ENCODE peak calls at places on chromosomes 2 and 18, in six cellular contexts. One of them, this sample, is unnamed. For H3K4me1 and H3K9me3, the result is how much of the 10 kb centered on the place peaks cover.

GRCh38 chr2:11738589-11739436 is 7.6 kb upstream of the LPIN1 start:
- DNase-seq in stomach: peak
- DNase-seq in aorta: peak
- DNase-seq in uterus: peak
- DNase-seq in cardiac muscle cell: peak
- DNase-seq in psoas muscle: peak
- DNase-seq in this sample: peak

GRCh38 chr2:28736034-28736433 is 15.6 kb upstream of the PPP1CB start:
- DNase-seq in stomach: peak
- DNase-seq in aorta: peak
- DNase-seq in uterus: peak
- DNase-seq in cardiac muscle cell: peak
- DNase-seq in psoas muscle: peak
- DNase-seq in this sample: no peak

GRCh38 chr18:58140366-58141325 is 96.6 kb downstream of the NEDD4L start:
- DNase-seq in stomach: no peak
- DNase-seq in aorta: no peak
- DNase-seq in uterus: no peak
- DNase-seq in cardiac muscle cell: no peak
- DNase-seq in psoas muscle: no peak
- DNase-seq in this sample: no peak

GRCh38 chr2:26284132-26284531 is 39.4 kb downstream of the HADHB start:
- DNase-seq in stomach: no peak
- DNase-seq in aorta: no peak
- DNase-seq in uterus: no peak
- DNase-seq in cardiac muscle cell: peak
- DNase-seq in psoas muscle: no peak
- DNase-seq in this sample: no peak

GRCh38 chr2:165193178-165193777 is 10.6 kb downstream of the SCN3A start:
- DNase-seq in stomach: no peak
- DNase-seq in aorta: no peak
- DNase-seq in uterus: no peak
- DNase-seq in cardiac muscle cell: no peak
- DNase-seq in psoas muscle: no peak
- DNase-seq in this sample: no peak

GRCh38 chr2:181334158-181334826 is 122.9 kb upstream of the ITGA4 start:
- DNase-seq in stomach: no peak
- DNase-seq in aorta: no peak
- DNase-seq in uterus: no peak
- DNase-seq in cardiac muscle cell: no peak
- DNase-seq in psoas muscle: no peak
- DNase-seq in this sample: no peak

GRCh38 chr2:43193996-43194869 is 32.2 kb downstream of the ZFP36L2 start:
- DNase-seq in stomach: peak
- DNase-seq in aorta: no peak
- DNase-seq in uterus: no peak
- DNase-seq in cardiac muscle cell: no peak
- DNase-seq in psoas muscle: no peak
- DNase-seq in this sample: no peak

GRCh38 chr2:210009896-210010295 is 7.5 kb downstream of the RPE start:
- DNase-seq in stomach: no peak
- DNase-seq in aorta: no peak
- DNase-seq in uterus: no peak
- DNase-seq in cardiac muscle cell: no peak
- DNase-seq in psoas muscle: no peak
- DNase-seq in this sample: no peak

GRCh38 chr2:226813148-226813701 is 13.6 kb upstream of the IRS1 start:
- DNase-seq in stomach: no peak
- DNase-seq in aorta: no peak
- DNase-seq in uterus: no peak
- DNase-seq in cardiac muscle cell: no peak
- DNase-seq in psoas muscle: no peak
- DNase-seq in this sample: no peak

GRCh38 chr18:55549474-55550104 is 38.4 kb downstream of the TCF4 start:
- DNase-seq in stomach: no peak
- DNase-seq in aorta: no peak
- DNase-seq in uterus: no peak
- DNase-seq in cardiac muscle cell: no peak
- DNase-seq in psoas muscle: no peak
- DNase-seq in this sample: peak

GRCh38 chr18:48028716-48029115 is 98.3 kb upstream of the SMAD2 start:
- DNase-seq in stomach: no peak
- DNase-seq in aorta: peak
- DNase-seq in uterus: no peak
- DNase-seq in cardiac muscle cell: no peak
- DNase-seq in psoas muscle: no peak
- DNase-seq in this sample: no peak

GRCh38 chr2:43224131-43224570 is 2.3 kb downstream of the ZFP36L2 start:
- DNase-seq in stomach: peak
- DNase-seq in aorta: peak
- DNase-seq in uterus: peak
- DNase-seq in cardiac muscle cell: peak
- DNase-seq in psoas muscle: peak
- DNase-seq in this sample: peak

GRCh38 chr2:59182249-59182648 is 941.1 kb upstream of the FANCL start:
- DNase-seq in stomach: no peak
- DNase-seq in aorta: no peak
- DNase-seq in uterus: no peak
- DNase-seq in cardiac muscle cell: no peak
- DNase-seq in psoas muscle: no peak
- DNase-seq in this sample: peak

DNA sequence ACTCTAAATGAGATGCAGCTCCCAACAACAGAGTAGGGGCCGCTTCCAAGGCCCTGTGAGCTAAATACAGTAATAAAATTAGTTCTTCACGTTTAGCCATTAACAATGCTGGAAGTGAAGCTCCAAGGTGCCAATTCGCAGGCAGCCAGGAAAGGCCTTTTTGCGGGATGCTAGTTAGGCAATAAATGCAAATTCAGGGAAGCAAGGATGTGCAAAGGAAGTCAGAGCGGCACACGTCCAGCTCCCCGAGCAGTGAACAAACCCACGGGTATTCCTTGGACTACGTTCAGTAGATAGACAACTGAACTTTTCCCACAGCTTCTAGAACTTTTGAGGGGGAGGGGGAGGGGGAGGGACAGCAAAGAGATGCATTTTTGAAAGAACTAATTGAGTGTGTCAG is 6.9 kb downstream of the ZNF516 start:
- DNase-seq in stomach: no peak
- DNase-seq in aorta: no peak
- DNase-seq in uterus: peak
- DNase-seq in cardiac muscle cell: peak
- DNase-seq in psoas muscle: peak
- DNase-seq in this sample: no peak
- H3K4me3 ChIP-seq in stomach: no peak
- H3K4me3 ChIP-seq in aorta: no peak
- H3K4me3 ChIP-seq in uterus: peak
- H3K4me3 ChIP-seq in cardiac muscle cell: no peak
- H3K4me3 ChIP-seq in psoas muscle: no peak
- H3K4me3 ChIP-seq in this sample: no peak

GRCh38 chr2:31950946-31951562 is 59.8 kb downstream of the MEMO1 start:
- DNase-seq in stomach: no peak
- DNase-seq in aorta: no peak
- DNase-seq in uterus: no peak
- DNase-seq in cardiac muscle cell: no peak
- DNase-seq in psoas muscle: no peak
- DNase-seq in this sample: no peak

GRCh38 chr2:31944828-31945571 is 65.8 kb downstream of the MEMO1 start:
- DNase-seq in stomach: no peak
- DNase-seq in aorta: no peak
- DNase-seq in uterus: no peak
- DNase-seq in cardiac muscle cell: no peak
- DNase-seq in psoas muscle: no peak
- DNase-seq in this sample: no peak

GRCh38 chr2:31945572-31945935 is 65.3 kb downstream of the MEMO1 start:
- DNase-seq in stomach: no peak
- DNase-seq in aorta: no peak
- DNase-seq in uterus: no peak
- DNase-seq in cardiac muscle cell: peak
- DNase-seq in psoas muscle: no peak
- DNase-seq in this sample: no peak

GRCh38 chr2:31946838-31947237 is 64.0 kb downstream of the MEMO1 start:
- DNase-seq in stomach: no peak
- DNase-seq in aorta: no peak
- DNase-seq in uterus: no peak
- DNase-seq in cardiac muscle cell: no peak
- DNase-seq in psoas muscle: no peak
- DNase-seq in this sample: no peak

DNA sequence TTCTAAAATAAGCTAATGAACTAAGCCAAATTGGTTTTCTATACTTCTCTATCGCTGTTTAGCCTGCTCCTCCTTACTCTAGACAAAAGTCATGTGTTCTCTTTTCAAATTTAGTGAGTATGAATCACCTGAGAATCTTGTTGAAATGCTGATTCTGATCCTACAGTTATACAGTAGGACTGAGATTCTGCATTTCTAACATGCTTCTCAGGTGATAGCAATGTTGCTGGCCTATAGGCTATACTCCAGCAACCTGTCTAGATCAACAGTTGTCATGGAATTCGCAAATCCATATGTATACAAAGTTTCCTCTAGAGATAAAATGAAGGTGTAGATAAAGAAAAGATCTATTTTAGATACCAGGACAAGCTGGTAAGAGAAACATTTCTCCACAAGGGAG is 62.9 kb downstream of the MEMO1 start:
- DNase-seq in stomach: no peak
- DNase-seq in aorta: no peak
- DNase-seq in uterus: no peak
- DNase-seq in cardiac muscle cell: no peak
- DNase-seq in psoas muscle: no peak
- DNase-seq in this sample: no peak
- H3K4me1 ChIP-seq in stomach: under half
- H3K4me1 ChIP-seq in aorta: under half
- H3K4me1 ChIP-seq in uterus: under half
- H3K4me1 ChIP-seq in cardiac muscle cell: under half
- H3K4me1 ChIP-seq in psoas muscle: under half
- H3K4me1 ChIP-seq in this sample: under half

GRCh38 chr2:111235192-111235591 is 114.5 kb downstream of the BCL2L11 start:
- DNase-seq in stomach: no peak
- DNase-seq in aorta: no peak
- DNase-seq in uterus: no peak
- DNase-seq in cardiac muscle cell: no peak
- DNase-seq in psoas muscle: no peak
- DNase-seq in this sample: no peak

GRCh38 chr2:111239107-111239506 is 118.4 kb downstream of the BCL2L11 start:
- DNase-seq in stomach: no peak
- DNase-seq in aorta: no peak
- DNase-seq in uterus: no peak
- DNase-seq in cardiac muscle cell: no peak
- DNase-seq in psoas muscle: no peak
- DNase-seq in this sample: no peak

GRCh38 chr2:111236027-111236426 is 115.3 kb downstream of the BCL2L11 start:
- DNase-seq in stomach: peak
- DNase-seq in aorta: no peak
- DNase-seq in uterus: no peak
- DNase-seq in cardiac muscle cell: no peak
- DNase-seq in psoas muscle: no peak
- DNase-seq in this sample: peak

GRCh38 chr2:111238336-111238735 is 117.6 kb downstream of the BCL2L11 start:
- DNase-seq in stomach: no peak
- DNase-seq in aorta: no peak
- DNase-seq in uterus: no peak
- DNase-seq in cardiac muscle cell: no peak
- DNase-seq in psoas muscle: no peak
- DNase-seq in this sample: no peak

DNA sequence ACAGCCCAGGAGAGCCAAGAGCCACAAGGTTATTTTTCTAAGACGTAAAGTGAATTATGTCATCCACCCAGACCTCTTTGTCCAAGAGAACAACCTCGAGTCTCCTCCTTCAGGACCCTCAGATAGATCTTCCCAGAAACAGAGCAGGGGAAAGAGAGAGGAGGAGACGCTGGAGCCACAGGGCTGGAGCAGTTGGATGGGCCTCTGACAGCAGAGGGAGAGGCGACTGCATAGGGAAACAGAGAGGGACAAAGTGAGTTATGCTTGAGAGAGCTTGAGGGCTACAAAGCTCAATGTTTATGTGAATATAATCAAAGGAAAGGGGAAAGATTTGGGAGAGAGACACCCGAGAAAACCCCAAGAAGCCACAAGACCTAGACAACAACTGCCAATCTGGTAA is 114.9 kb downstream of the BCL2L11 start:
- DNase-seq in stomach: no peak
- DNase-seq in aorta: no peak
- DNase-seq in uterus: no peak
- DNase-seq in cardiac muscle cell: no peak
- DNase-seq in psoas muscle: no peak
- DNase-seq in this sample: no peak
- H3K9me3 ChIP-seq in stomach: under half
- H3K9me3 ChIP-seq in aorta: under half
- H3K9me3 ChIP-seq in uterus: under half
- H3K9me3 ChIP-seq in cardiac muscle cell: under half
- H3K9me3 ChIP-seq in psoas muscle: under half
- H3K9me3 ChIP-seq in this sample: under half

GRCh38 chr2:207240649-207241048 is 74.9 kb upstream of the KLF7 start:
- DNase-seq in stomach: no peak
- DNase-seq in aorta: no peak
- DNase-seq in uterus: no peak
- DNase-seq in cardiac muscle cell: no peak
- DNase-seq in psoas muscle: no peak
- DNase-seq in this sample: no peak
- H3K4me3 ChIP-seq in stomach: no peak
- H3K4me3 ChIP-seq in aorta: no peak
- H3K4me3 ChIP-seq in uterus: no peak
- H3K4me3 ChIP-seq in cardiac muscle cell: no peak
- H3K4me3 ChIP-seq in psoas muscle: no peak
- H3K4me3 ChIP-seq in this sample: no peak

GRCh38 chr2:241356871-241357260 is 781 bp downstream of the FARP2 start:
- DNase-seq in stomach: no peak
- DNase-seq in aorta: no peak
- DNase-seq in uterus: no peak
- DNase-seq in cardiac muscle cell: no peak
- DNase-seq in psoas muscle: no peak
- DNase-seq in this sample: no peak
- H3K4me1 ChIP-seq in stomach: under half
- H3K4me1 ChIP-seq in aorta: under half
- H3K4me1 ChIP-seq in uterus: under half
- H3K4me1 ChIP-seq in cardiac muscle cell: under half
- H3K4me1 ChIP-seq in psoas muscle: under half
- H3K4me1 ChIP-seq in this sample: under half

GRCh38 chr2:185507703-185508102 is 230.9 kb upstream of the FSIP2 start:
- DNase-seq in stomach: no peak
- DNase-seq in aorta: no peak
- DNase-seq in uterus: no peak
- DNase-seq in cardiac muscle cell: no peak
- DNase-seq in psoas muscle: no peak
- DNase-seq in this sample: peak
- H3K9me3 ChIP-seq in stomach: under half
- H3K9me3 ChIP-seq in aorta: under half
- H3K9me3 ChIP-seq in uterus: under half
- H3K9me3 ChIP-seq in cardiac muscle cell: under half
- H3K9me3 ChIP-seq in psoas muscle: half or more
- H3K9me3 ChIP-seq in this sample: under half